ENCODE peak calls at places on chromosomes 6 and 20, in nine cellular contexts. F, M, J, G, T, D, U, N and Z are unnamed samples.

GRCh38 chr6:87340230-87340629 is 4.4 kb upstream of the C6orf163 start:
- DNase-seq in M (no peak), N (no peak), G (no peak), T (no peak), D (no peak), J (no peak), F (no peak), U (no peak), Z (peak; percentile 11)

GRCh38 chr20:19701449-19701848 is 56.6 kb upstream of the RIN2 start:
- DNase-seq in J (no peak), D (no peak), G (no peak), U (peak; percentile 19), N (no peak), F (no peak), T (no peak), M (peak; percentile 47), Z (no peak)

GRCh38 chr6:24583463-24584389 is 62.3 kb downstream of the KIAA0319 start:
- DNase-seq in J (peak; percentile 63), U (peak; percentile 80), T (peak; percentile 67), M (peak; percentile 69), D (no peak), G (peak; percentile 76), F (peak; percentile 79), N (peak; percentile 69), Z (peak; percentile 86)

GRCh38 chr6:56771189-56771588 is 128.5 kb upstream of the DST start:
- DNase-seq in T (no peak), J (no peak), F (no peak), N (no peak), G (no peak), U (no peak), D (no peak), M (no peak), Z (no peak)

GRCh38 chr6:2633763-2634150 is 117.0 kb downstream of the MYLK4 start:
- DNase-seq in D (no peak), M (no peak), U (no peak), G (no peak), N (no peak), T (no peak), F (no peak), J (no peak), Z (no peak)

GRCh38 chr20:61754976-61755778 is 310.5 kb downstream of the TAF4 start:
- DNase-seq in F (no peak), G (no peak), N (no peak), D (no peak), T (no peak), U (no peak), M (no peak), J (peak; percentile 0), Z (no peak)

GRCh38 chr20:59269396-59270025 is 30.9 kb upstream of the EDN3 start:
- DNase-seq in U (no peak), J (no peak), G (no peak), M (no peak), T (no peak), N (no peak), F (no peak), D (no peak), Z (no peak)

GRCh38 chr20:47126374-47126705 is 230.2 kb downstream of the ZMYND8 start:
- DNase-seq in J (no peak), D (no peak), T (no peak), U (no peak), G (no peak), N (no peak), F (no peak), M (no peak), Z (no peak)

GRCh38 chr20:19973920-19974620 is 43.1 kb upstream of the NAA20 start:
- DNase-seq in M (peak; percentile 26), D (no peak), T (peak; percentile 58), N (peak; percentile 90), G (no peak), J (peak; percentile 88), U (peak; percentile 79), F (no peak), Z (peak; percentile 31)

GRCh38 chr6:31407699-31408098 is 4.3 kb downstream of the MICA start:
- DNase-seq in U (no peak), J (peak; percentile 75), T (no peak), N (peak; percentile 52), G (no peak), F (no peak), D (no peak), M (no peak), Z (no peak)

GRCh38 chr6:28944412-28945006 is 20.7 kb upstream of the TRIM27 start:
- DNase-seq in T (peak; percentile 89), M (no peak), J (peak; percentile 91), U (peak; percentile 72), D (no peak), F (peak; percentile 59), G (peak; percentile 70), N (peak; percentile 87), Z (peak; percentile 87)

DNA sequence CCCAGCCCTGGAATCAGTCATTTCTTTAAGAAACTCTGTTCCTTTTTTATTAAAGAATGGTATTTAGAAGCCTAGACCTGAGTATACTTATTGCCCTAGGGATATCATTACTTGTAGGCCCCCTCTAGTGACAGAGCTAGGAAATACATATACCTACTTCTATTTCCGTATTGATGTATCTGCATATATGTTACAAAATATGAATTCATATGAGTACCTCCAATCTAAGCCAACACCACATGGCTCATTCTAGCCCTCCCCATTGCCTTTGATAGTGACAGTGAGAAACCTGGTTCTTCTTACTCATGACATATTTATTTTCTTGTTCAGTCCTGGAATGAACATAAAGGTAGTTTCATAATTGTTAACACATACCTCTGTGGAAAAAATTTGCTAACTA is 137.2 kb downstream of the FARS2 start:
- DNase-seq in D (no peak), J (peak; percentile 65), N (peak; percentile 69), F (no peak), T (peak; percentile 62), G (no peak), M (no peak), U (no peak), Z (peak; percentile 64)
- TF ChIP-seq CTCF in D (no peak), J (peak; percentile 56), N (peak; percentile 57), F (peak; percentile 38), T (peak; percentile 26), G (peak; percentile 69), M (peak; percentile 49), U (peak; percentile 35), Z (peak; percentile 73)

GRCh38 chr6:218153-219018 is 73.9 kb upstream of the DUSP22 start:
- DNase-seq in F (peak; percentile 69), T (no peak), G (no peak), N (no peak), J (no peak), U (no peak), M (peak; percentile 71), D (no peak), Z (no peak)
- TF ChIP-seq CTCF in F (no peak), T (no peak), G (no peak), N (no peak), J (no peak), U (no peak), M (no peak), D (no peak), Z (no peak)

GRCh38 chr6:132247381-132248159 is 153.7 kb downstream of the MOXD1 start:
- DNase-seq in U (no peak), N (no peak), T (no peak), J (peak; percentile 41), M (no peak), G (no peak), F (no peak), D (no peak), Z (no peak)
- TF ChIP-seq CTCF in U (no peak), N (peak; percentile 24), T (no peak), J (peak; percentile 20), M (no peak), G (no peak), F (no peak), D (no peak), Z (no peak)

GRCh38 chr6:101391772-101392560 is 1.5 kb upstream of the GRIK2 start:
- DNase-seq in M (no peak), F (peak; percentile 46), U (no peak), T (no peak), N (no peak), D (no peak), J (no peak), G (peak; percentile 39), Z (no peak)

GRCh38 chr6:101380861-101381630 is 12.5 kb upstream of the GRIK2 start:
- DNase-seq in F (no peak), G (no peak), M (no peak), D (no peak), J (no peak), T (no peak), U (no peak), N (no peak), Z (peak; percentile 46)

GRCh38 chr6:101392561-101393230 is 812 bp upstream of the GRIK2 start:
- DNase-seq in G (peak; percentile 41), N (no peak), J (no peak), T (no peak), M (no peak), D (no peak), F (peak; percentile 26), U (no peak), Z (peak; percentile 9)

DNA sequence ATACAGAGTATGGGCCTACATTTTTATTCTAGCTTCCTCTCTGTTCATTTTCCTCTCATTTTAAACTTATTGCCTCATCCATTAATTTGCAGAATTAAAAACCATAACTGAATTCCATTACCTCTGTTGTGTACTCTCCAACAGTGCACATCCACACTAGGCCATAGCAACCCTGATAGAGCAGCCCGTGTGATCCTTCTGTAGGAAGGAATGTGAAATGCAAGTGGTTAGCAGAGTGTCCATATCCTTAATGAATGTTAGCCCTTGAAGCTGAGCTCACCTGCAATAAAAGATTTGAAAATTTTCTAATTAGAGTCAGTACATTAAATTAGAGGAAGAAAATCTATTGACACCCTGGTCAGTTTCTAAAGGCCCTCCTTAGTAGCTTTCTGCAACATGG is 6.5 kb upstream of the GRIK2 start:
- DNase-seq in U (no peak), J (no peak), D (no peak), F (no peak), N (no peak), G (peak; percentile 28), M (no peak), T (no peak), Z (peak; percentile 40)
- TF ChIP-seq CTCF in U (no peak), J (peak; percentile 17), D (peak; percentile 34), F (peak; percentile 44), N (peak; percentile 16), G (peak; percentile 68), M (no peak), T (no peak), Z (peak; percentile 41)

GRCh38 chr6:110564703-110565421 is 88.4 kb upstream of the SLC22A16 start:
- DNase-seq in T (no peak), J (no peak), N (no peak), F (no peak), G (no peak), D (no peak), M (no peak), U (no peak), Z (no peak)
- TF ChIP-seq CTCF in T (no peak), J (no peak), N (no peak), F (no peak), G (no peak), D (no peak), M (no peak), U (no peak), Z (no peak)